ENCODE peak calls at places on chromosomes 2 and 18, in nine cellular contexts. H is HepG2; L is adrenal gland; I is prostate gland; Q is Karpas-422; P is stomach; J is A673; V is astrocyte; X is CD8-positive, alpha-beta memory T cell. A is an unnamed sample. For H3K27me3, the result is how much of the 10 kb centered on the place peaks cover.

GRCh38 chr2:59000796-59001195 is 759.7 kb upstream of the FANCL start:
- DNase-seq in P (no peak), L (no peak), Q (no peak), X (no peak), H (no peak), J (no peak), I (no peak), V (no peak), A (no peak)

GRCh38 chr18:39454866-39455265 is 1889.3 kb upstream of the CELF4 start:
- DNase-seq in H (no peak), Q (no peak), P (no peak), I (no peak), L (no peak), J (no peak), X (no peak), V (no peak), A (no peak)

GRCh38 chr2:144519934-144520717 is at the start of gene ZEB2:
- DNase-seq in I (no peak), H (peak), Q (peak), J (peak), L (peak), X (peak), V (peak), P (no peak), A (peak)

GRCh38 chr2:75592028-75592427 is 31.3 kb upstream of the EVA1A start:
- DNase-seq in X (no peak), I (no peak), L (no peak), H (peak), Q (no peak), V (peak), P (no peak), J (peak), A (no peak)

GRCh38 chr18:1092228-1092627 is 187.6 kb downstream of the ADCYAP1 start:
- DNase-seq in X (no peak), Q (no peak), J (no peak), L (no peak), I (no peak), V (no peak), H (peak), P (no peak), A (no peak)

GRCh38 chr18:12819822-12820221 is 64.2 kb downstream of the PTPN2 start:
- DNase-seq in H (no peak), P (no peak), I (no peak), X (no peak), J (no peak), Q (no peak), V (no peak), L (no peak), A (no peak)

GRCh38 chr2:186868344-186868743 is 19.4 kb upstream of the ZSWIM2 start:
- DNase-seq in X (no peak), L (no peak), P (no peak), Q (no peak), J (no peak), I (no peak), V (peak), H (no peak), A (no peak)

GRCh38 chr2:71151620-71152019 is 21.2 kb downstream of the MPHOSPH10 start:
- DNase-seq in X (no peak), V (no peak), Q (no peak), P (no peak), I (no peak), J (no peak), L (no peak), H (no peak), A (no peak)

GRCh38 chr2:85458611-85459563 is 40.4 kb downstream of the SH2D6 start:
- DNase-seq in I (no peak), X (no peak), H (no peak), P (no peak), J (no peak), V (no peak), L (no peak), Q (no peak), A (no peak)

GRCh38 chr2:9228088-9228751 is 21.6 kb downstream of the ASAP2 start:
- DNase-seq in I (no peak), P (no peak), L (no peak), J (peak), X (no peak), V (peak), H (no peak), Q (no peak), A (no peak)

GRCh38 chr2:178271629-178272333 is 77.5 kb downstream of the OSBPL6 start:
- DNase-seq in H (no peak), X (no peak), P (no peak), J (no peak), L (peak), V (peak), Q (no peak), I (peak), A (no peak)

GRCh38 chr2:127464470-127465257 is 46.4 kb downstream of the PROC start:
- DNase-seq in I (no peak), V (no peak), Q (no peak), H (no peak), P (no peak), J (no peak), X (no peak), L (no peak), A (no peak)

GRCh38 chr2:10498525-10499274 is 50.6 kb upstream of the ODC1 start:
- DNase-seq in Q (no peak), H (no peak), X (no peak), L (peak), P (peak), J (no peak), V (no peak), I (no peak), A (no peak)

GRCh38 chr2:25215948-25216679 is 47.7 kb upstream of the POMC start:
- DNase-seq in I (peak), P (peak), X (peak), V (peak), H (no peak), Q (no peak), L (peak), J (peak), A (peak)

GRCh38 chr2:102291221-102292075 is 19.9 kb upstream of the IL1RL1 start:
- DNase-seq in P (peak), J (no peak), X (no peak), H (no peak), V (no peak), Q (no peak), L (no peak), I (no peak), A (no peak)

GRCh38 chr2:62196278-62196901 is 475 bp downstream of the B3GNT2 start:
- DNase-seq in Q (peak), X (peak), V (no peak), L (peak), I (peak), H (peak), P (peak), J (peak), A (peak)

GRCh38 chr18:13254971-13255927 is 36.7 kb downstream of the LDLRAD4 start:
- DNase-seq in P (no peak), L (peak), Q (no peak), J (no peak), X (no peak), V (no peak), H (no peak), I (no peak), A (no peak)

GRCh38 chr18:37769846-37770245 is 204.2 kb upstream of the CELF4 start:
- DNase-seq in P (no peak), V (no peak), I (no peak), X (no peak), Q (no peak), J (no peak), H (no peak), L (no peak), A (no peak)

GRCh38 chr2:172179045-172179742 is 76.5 kb upstream of the DLX2 start:
- DNase-seq in X (no peak), Q (no peak), J (no peak), V (peak), P (no peak), L (no peak), I (no peak), H (no peak), A (peak)

GRCh38 chr2:224951723-224952481 is 90.4 kb downstream of the DOCK10 start:
- DNase-seq in V (no peak), I (no peak), P (no peak), J (no peak), H (no peak), X (no peak), L (no peak), Q (peak), A (no peak)

GRCh38 chr2:146324954-146325353 is 1519.9 kb upstream of the ACVR2A start:
- DNase-seq in H (no peak), P (no peak), V (peak), J (no peak), X (no peak), I (no peak), Q (no peak), L (no peak), A (no peak)

GRCh38 chr2:33598472-33599174 is 476 bp downstream of the FAM98A start:
- DNase-seq in X (peak), J (peak), Q (peak), P (no peak), L (peak), I (no peak), H (peak), V (peak), A (peak)

GRCh38 chr2:64359892-64360657 is 93.9 kb upstream of the LGALSL start:
- DNase-seq in P (peak), I (peak), X (no peak), H (peak), V (peak), L (peak), Q (peak), J (no peak), A (peak)

GRCh38 chr2:170740660-170741059 is 25.5 kb downstream of the SP5 start:
- DNase-seq in V (no peak), H (no peak), Q (no peak), P (no peak), L (no peak), J (no peak), X (no peak), I (no peak), A (no peak)

GRCh38 chr2:182706751-182707150 is 9.3 kb upstream of the DNAJC10 start:
- DNase-seq in L (no peak), I (no peak), P (no peak), Q (no peak), J (no peak), V (no peak), X (no peak), H (no peak), A (no peak)

GRCh38 chr2:29000481-29000880 is 19.4 kb downstream of the TOGARAM2 start:
- DNase-seq in V (no peak), H (no peak), I (no peak), Q (peak), P (peak), L (peak), X (peak), J (no peak), A (peak)

DNA sequence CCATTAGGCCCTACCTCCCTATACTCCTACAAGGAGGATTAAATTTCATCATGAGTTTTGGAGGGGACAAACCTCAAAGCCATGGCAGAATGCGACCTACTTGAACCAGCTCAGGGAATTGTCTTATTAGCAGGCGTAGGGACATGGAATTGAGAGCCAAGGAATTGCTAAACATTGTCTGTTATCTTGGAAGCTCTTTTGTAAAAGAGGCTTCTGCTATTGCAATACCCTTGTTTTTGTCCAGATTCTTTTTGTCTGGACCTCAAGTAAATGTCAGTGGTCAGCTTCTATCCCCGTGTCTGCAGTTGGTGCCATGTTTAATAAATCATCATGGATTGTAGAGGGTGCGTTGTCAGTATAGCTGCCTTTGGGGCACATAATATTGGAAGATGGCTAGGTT is 62.3 kb downstream of the RHBDD1 start:
- DNase-seq in J (no peak), P (no peak), H (no peak), V (no peak), X (no peak), I (no peak), L (no peak), Q (no peak), A (no peak)
- H3K27me3 ChIP-seq in J (under half), P (under half), H (under half), V (under half), X (under half), I (under half), L (under half), Q (under half), A (under half)

GRCh38 chr2:120432976-120433815 is 87.3 kb downstream of the INHBB start:
- DNase-seq in J (no peak), P (no peak), Q (no peak), L (no peak), H (no peak), X (no peak), V (no peak), I (no peak), A (no peak)
- H3K27me3 ChIP-seq in J (under half), P (under half), Q (under half), L (under half), H (under half), X (under half), V (under half), I (under half), A (under half)

GRCh38 chr18:59954746-59955145 is 55.0 kb downstream of the PMAIP1 start:
- DNase-seq in L (no peak), I (no peak), Q (no peak), J (no peak), V (peak), P (no peak), H (peak), X (no peak), A (no peak)

GRCh38 chr18:59954241-59954640 is 54.4 kb downstream of the PMAIP1 start:
- DNase-seq in J (no peak), Q (no peak), L (no peak), V (no peak), H (no peak), X (no peak), I (no peak), P (no peak), A (no peak)

GRCh38 chr18:59950215-59950944 is 50.6 kb downstream of the PMAIP1 start:
- DNase-seq in I (no peak), Q (no peak), P (no peak), J (peak), L (no peak), H (no peak), X (no peak), V (peak), A (no peak)

GRCh38 chr18:59952283-59953007 is 52.6 kb downstream of the PMAIP1 start:
- DNase-seq in H (no peak), P (no peak), I (no peak), V (no peak), X (no peak), J (no peak), L (no peak), Q (no peak), A (no peak)

GRCh38 chr18:59951591-59951990 is 51.8 kb downstream of the PMAIP1 start:
- DNase-seq in V (peak), Q (no peak), H (no peak), L (no peak), J (no peak), P (no peak), X (no peak), I (no peak), A (no peak)
- H3K27me3 ChIP-seq in V (under half), Q (under half), H (under half), L (under half), J (under half), P (under half), X (under half), I (under half), A (under half)

DNA sequence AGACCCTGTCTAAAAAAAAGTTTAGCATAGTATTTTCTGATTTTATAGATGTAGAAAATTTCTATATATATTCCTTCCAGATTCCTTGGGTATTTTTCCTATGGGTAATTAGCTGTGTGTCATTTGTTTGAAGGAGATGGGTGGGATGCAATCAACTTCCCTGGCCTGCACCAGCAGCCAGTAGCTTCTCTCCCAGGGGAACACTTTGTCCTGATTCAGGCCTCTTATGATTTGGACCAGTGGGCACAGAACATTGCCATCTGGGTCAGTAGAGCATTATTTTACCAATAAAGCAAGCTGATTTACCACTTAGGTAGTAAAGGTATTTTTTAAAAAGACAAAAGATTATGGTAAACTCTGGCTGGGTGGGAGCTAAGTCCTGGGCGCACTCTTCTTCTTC is 26.9 kb downstream of the UBE2F start:
- DNase-seq in P (no peak), L (peak), X (no peak), H (no peak), I (no peak), V (no peak), J (no peak), Q (no peak), A (no peak)
- H3K27me3 ChIP-seq in P (under half), L (under half), X (under half), H (under half), I (under half), V (under half), J (under half), Q (under half), A (under half)

GRCh38 chr2:176109955-176110345 is 2.9 kb downstream of the HOXD11 start:
- DNase-seq in X (no peak), H (no peak), Q (no peak), J (no peak), L (no peak), V (no peak), I (no peak), P (no peak), A (no peak)
- H3K27me3 ChIP-seq in X (half or more), H (under half), Q (under half), J (under half), L (half or more), V (half or more), I (under half), P (half or more), A (half or more)

GRCh38 chr2:240821429-240821778 is 1.4 kb upstream of the KIF1A start:
- DNase-seq in Q (no peak), I (no peak), V (no peak), L (no peak), P (no peak), H (no peak), X (no peak), J (no peak), A (no peak)
- H3K27me3 ChIP-seq in Q (under half), I (under half), V (half or more), L (half or more), P (under half), H (under half), X (under half), J (under half), A (under half)

GRCh38 chr18:44811586-44812125 is 131.0 kb downstream of the SETBP1 start:
- DNase-seq in V (no peak), Q (no peak), I (no peak), H (no peak), X (no peak), P (no peak), L (no peak), J (no peak), A (no peak)
- H3K27me3 ChIP-seq in V (under half), Q (under half), I (under half), H (under half), X (under half), P (under half), L (under half), J (under half), A (under half)

GRCh38 chr2:208000701-208001395 is 24.5 kb downstream of the PLEKHM3 start:
- DNase-seq in L (no peak), X (no peak), V (peak), Q (no peak), H (no peak), J (no peak), I (no peak), P (no peak), A (no peak)
- H3K27me3 ChIP-seq in L (under half), X (under half), V (under half), Q (under half), H (under half), J (under half), I (under half), P (under half), A (under half)

DNA sequence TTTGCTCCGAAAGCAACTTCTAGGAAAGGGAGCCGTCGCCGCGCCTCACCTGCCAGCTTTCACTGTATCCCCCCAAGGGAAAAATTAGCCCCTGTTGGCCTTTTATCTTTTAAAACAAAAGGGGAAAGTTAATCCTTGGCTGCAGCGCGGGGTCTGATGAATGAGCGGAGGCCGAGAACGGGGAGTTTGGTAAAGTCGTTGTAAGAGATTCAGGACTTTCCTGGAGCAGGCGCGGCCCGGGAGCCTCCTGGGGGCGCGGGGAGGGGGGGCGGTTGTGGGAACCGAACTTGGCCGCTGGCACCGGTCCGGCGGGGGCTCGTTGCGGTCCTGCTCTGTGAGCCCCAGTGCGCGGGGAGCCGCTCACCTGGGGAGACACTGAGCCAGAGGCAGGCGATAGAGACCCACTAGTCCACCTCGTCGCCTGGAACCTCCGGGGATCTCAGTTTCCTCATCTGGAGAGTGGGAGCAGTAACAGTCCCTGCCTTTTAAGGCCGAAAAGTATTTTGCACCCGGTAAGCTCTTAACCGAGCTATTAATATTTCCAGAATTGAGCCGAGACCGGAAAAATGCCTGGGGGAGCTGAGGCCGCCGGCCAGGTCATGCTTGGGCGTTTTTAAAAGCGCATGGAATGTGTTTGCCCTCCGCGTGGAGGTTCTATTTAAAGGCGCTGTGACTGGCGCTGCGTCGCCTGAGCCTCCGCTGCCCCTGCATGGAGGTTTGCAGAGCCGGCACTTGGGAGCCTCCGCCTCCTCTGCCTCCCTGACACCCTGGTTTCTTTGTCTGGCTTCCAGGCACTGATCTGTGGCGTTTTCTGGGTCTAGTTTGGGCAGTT is 1.1 kb downstream of the EFHD1 start:
- DNase-seq in J (no peak), V (no peak), Q (no peak), X (no peak), H (no peak), I (no peak), P (no peak), L (no peak), A (no peak)
- H3K27me3 ChIP-seq in J (under half), V (under half), Q (under half), X (under half), H (under half), I (under half), P (under half), L (under half), A (under half)

GRCh38 chr18:23238152-23238531 is 102.9 kb downstream of the CABLES1 start:
- DNase-seq in V (peak), H (no peak), J (no peak), X (no peak), Q (no peak), L (peak), P (peak), I (peak), A (peak)

GRCh38 chr18:23240609-23240930 is 105.3 kb downstream of the CABLES1 start:
- DNase-seq in I (no peak), H (no peak), L (no peak), Q (no peak), J (no peak), V (no peak), P (no peak), X (no peak), A (no peak)

GRCh38 chr18:23239885-23240608 is 104.8 kb downstream of the CABLES1 start:
- DNase-seq in H (no peak), I (no peak), Q (no peak), P (no peak), J (no peak), X (no peak), L (no peak), V (no peak), A (no peak)

GRCh38 chr18:23238651-23239349 is 103.5 kb downstream of the CABLES1 start:
- DNase-seq in H (no peak), P (no peak), L (peak), X (no peak), V (peak), J (no peak), Q (no peak), I (no peak), A (no peak)

DNA sequence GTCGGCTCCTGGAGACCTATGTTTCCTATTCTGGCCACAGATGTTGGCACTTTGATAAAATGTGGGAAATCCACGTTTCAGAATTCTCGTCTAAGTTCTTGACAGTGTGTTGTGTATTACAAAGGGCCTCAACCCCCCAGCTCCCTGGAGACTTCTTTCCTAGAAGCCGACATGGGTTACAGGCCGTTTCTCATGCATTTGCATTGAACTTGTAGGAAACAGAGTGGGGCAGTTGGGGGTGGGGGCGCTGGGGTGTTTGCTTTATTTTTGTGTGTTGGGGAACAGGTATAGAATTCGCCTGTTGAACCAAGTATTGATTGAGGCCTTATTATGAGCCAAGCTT is 104.0 kb downstream of the CABLES1 start:
- DNase-seq in I (no peak), P (no peak), X (no peak), J (no peak), V (no peak), L (no peak), H (no peak), Q (no peak), A (no peak)
- H3K27me3 ChIP-seq in I (under half), P (under half), X (under half), J (under half), V (under half), L (under half), H (under half), Q (under half), A (under half)

A was measured in small intestine.